ENCODE peak calls at places on chromosome 17, in eight cellular contexts. M is GM23338, R is heart right ventricle, N is vagina, O is gastrocnemius medialis, Y is right atrium auricular region, W is AG09319, E is IMR-90. A is an unnamed sample.

GRCh38 chr17:4394208-4395110 is 28.0 kb upstream of the UBE2G1 start:
- DNase-seq in O (no peak), M (no peak), Y (no peak), W (no peak), E (no peak), R (no peak), N (no peak), A (peak)

GRCh38 chr17:52648995-52649394 is 490.5 kb upstream of the CA10 start:
- DNase-seq in N (no peak), W (no peak), O (no peak), Y (no peak), E (no peak), M (no peak), R (no peak), A (no peak)

GRCh38 chr17:57257213-57257873 is 1.0 kb downstream of the MSI2 start:
- DNase-seq in R (no peak), Y (no peak), E (no peak), M (peak), N (no peak), O (no peak), W (no peak), A (no peak)

GRCh38 chr17:27944546-27945332 is 51.6 kb upstream of the LYRM9 start:
- DNase-seq in E (no peak), Y (no peak), O (no peak), N (no peak), M (peak), R (no peak), W (no peak), A (no peak)

GRCh38 chr17:67272312-67273050 is 27.5 kb upstream of the HELZ start:
- DNase-seq in R (no peak), N (no peak), W (no peak), O (no peak), Y (no peak), M (peak), E (no peak), A (no peak)

GRCh38 chr17:42891539-42892152 is 9.0 kb upstream of the G6PC1 start:
- DNase-seq in M (peak), N (no peak), Y (peak), W (no peak), R (peak), E (peak), O (peak), A (no peak)

GRCh38 chr17:56112086-56112485 is 41.2 kb upstream of the ANKFN1 start:
- DNase-seq in W (peak), O (no peak), R (no peak), Y (no peak), N (no peak), E (peak), M (no peak), A (peak)

GRCh38 chr17:75727391-75727790 is 6.1 kb downstream of the ITGB4 start:
- DNase-seq in E (no peak), W (no peak), O (no peak), R (no peak), N (no peak), M (no peak), Y (no peak), A (no peak)

GRCh38 chr17:8120520-8121443 is 2.5 kb upstream of the ALOXE3 start:
- DNase-seq in R (peak), Y (no peak), M (peak), E (peak), O (no peak), W (no peak), N (no peak), A (peak)

GRCh38 chr17:43615330-43615729 is 46.4 kb downstream of the MEOX1 start:
- DNase-seq in M (no peak), R (no peak), W (no peak), N (no peak), O (no peak), E (peak), Y (no peak), A (peak)

GRCh38 chr17:64005734-64006167 is 7.6 kb downstream of the PRR29 start:
- DNase-seq in M (no peak), E (no peak), R (no peak), N (peak), O (no peak), Y (peak), W (no peak), A (no peak)

GRCh38 chr17:58520843-58521430 is 6.5 kb upstream of the MTMR4 start:
- DNase-seq in R (no peak), Y (no peak), M (peak), W (no peak), N (no peak), E (peak), O (no peak), A (no peak)

GRCh38 chr17:22268912-22269220 is 576.5 kb downstream of the KCNJ18 start:
- DNase-seq in R (no peak), E (no peak), M (no peak), Y (no peak), W (no peak), O (no peak), N (no peak), A (no peak)

GRCh38 chr17:48492401-48493298 is 38.2 kb downstream of the HOXB1 start:
- DNase-seq in M (peak), N (no peak), E (peak), R (peak), W (no peak), Y (peak), O (peak), A (peak)

GRCh38 chr17:35423761-35424160 is 8.5 kb downstream of the SLFN12 start:
- DNase-seq in Y (no peak), N (no peak), R (no peak), E (peak), O (no peak), W (no peak), M (no peak), A (no peak)

GRCh38 chr17:83136931-83137330 is 57.5 kb downstream of the METRNL start:
- DNase-seq in E (no peak), W (no peak), R (no peak), Y (no peak), M (no peak), N (no peak), O (no peak), A (no peak)

GRCh38 chr17:13806023-13806553 is 204.4 kb upstream of the HS3ST3A1 start:
- DNase-seq in O (no peak), M (no peak), W (no peak), Y (no peak), E (no peak), R (no peak), N (no peak), A (no peak)

GRCh38 chr17:17044846-17045561 is 2.7 kb downstream of the MPRIP start:
- DNase-seq in M (peak), W (no peak), O (peak), N (no peak), E (peak), Y (no peak), R (no peak), A (peak)

GRCh38 chr17:30956764-30957374 is 14.0 kb upstream of the RNF135 start:
- DNase-seq in R (no peak), N (no peak), O (no peak), Y (no peak), E (no peak), M (peak), W (no peak), A (no peak)

GRCh38 chr17:22516861-22517636 is 824.7 kb downstream of the KCNJ18 start:
- DNase-seq in N (peak), E (no peak), W (no peak), O (no peak), M (no peak), R (no peak), Y (no peak), A (no peak)

GRCh38 chr17:27513849-27514248 is 57.6 kb downstream of the KSR1 start:
- DNase-seq in Y (no peak), R (no peak), M (no peak), W (no peak), E (no peak), N (no peak), O (no peak), A (no peak)

GRCh38 chr17:81090361-81091133 is 55.6 kb downstream of the BAIAP2 start:
- DNase-seq in N (no peak), Y (peak), W (no peak), R (peak), M (peak), O (peak), E (no peak), A (no peak)

GRCh38 chr17:57970706-57971105 is 15.5 kb upstream of the CUEDC1 start:
- DNase-seq in W (no peak), Y (no peak), N (no peak), R (no peak), O (no peak), E (peak), M (no peak), A (peak)

GRCh38 chr17:16106161-16106891 is 106.7 kb downstream of the TTC19 start:
- DNase-seq in E (peak), W (peak), N (no peak), Y (no peak), O (no peak), R (no peak), M (no peak), A (no peak)

GRCh38 chr17:4433515-4434031 is at the start of gene SPNS3:
- DNase-seq in N (no peak), Y (no peak), O (no peak), M (no peak), W (no peak), R (no peak), E (no peak), A (no peak)

GRCh38 chr17:27269978-27270377 is 23.9 kb upstream of the WSB1 start:
- DNase-seq in N (no peak), R (no peak), M (no peak), O (no peak), W (no peak), E (no peak), Y (no peak), A (no peak)

GRCh38 chr17:2828396-2829038 is 32.3 kb downstream of the RAP1GAP2 start:
- DNase-seq in Y (peak), M (peak), N (no peak), E (peak), W (no peak), O (no peak), R (peak), A (peak)

DNA sequence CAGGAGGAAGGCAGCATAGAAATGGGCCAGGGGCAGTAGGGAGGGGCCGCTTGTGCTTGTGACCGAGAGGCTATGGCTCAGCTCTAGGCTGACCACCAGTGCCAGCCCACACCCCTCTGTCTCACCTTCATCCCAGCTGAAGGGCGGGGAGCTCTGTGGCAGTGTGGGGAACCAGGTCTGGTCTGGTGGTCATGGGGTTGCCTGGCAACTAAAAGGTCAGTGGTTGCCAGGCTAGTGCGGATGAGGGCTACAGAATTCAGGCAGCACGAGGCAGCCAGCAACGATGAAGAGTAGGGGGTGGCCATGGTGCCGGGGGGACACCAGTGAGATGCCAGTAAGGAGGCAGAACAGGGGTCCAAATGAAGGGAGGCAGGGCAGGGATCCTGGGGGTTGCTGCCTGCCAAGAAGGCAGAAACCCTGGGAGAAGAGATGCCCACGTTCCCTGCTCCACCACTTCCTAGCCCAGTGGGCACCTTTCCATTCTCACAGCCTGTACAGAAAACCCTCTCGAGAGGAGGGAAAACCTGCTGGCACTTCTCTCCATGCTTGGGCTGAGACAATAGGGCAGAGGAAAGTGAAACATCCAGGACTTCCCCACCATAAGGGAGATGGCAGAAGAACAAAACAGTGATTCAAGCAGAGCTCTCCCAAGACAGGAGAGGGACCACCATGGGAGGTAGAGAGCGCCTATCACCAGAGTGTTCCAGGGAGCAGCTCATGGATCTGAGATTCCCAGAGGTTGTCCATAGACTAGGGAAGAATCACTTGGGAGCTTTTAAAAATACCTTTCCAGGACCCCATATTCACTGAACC is 39.7 kb downstream of the SRCIN1 start:
- DNase-seq in M (no peak), O (no peak), N (no peak), R (no peak), Y (no peak), E (no peak), W (no peak), A (no peak)
- TF ChIP-seq CTCF in M (no peak), O (no peak), N (no peak), R (no peak), Y (no peak), E (no peak), W (no peak), A (no peak)

DNA sequence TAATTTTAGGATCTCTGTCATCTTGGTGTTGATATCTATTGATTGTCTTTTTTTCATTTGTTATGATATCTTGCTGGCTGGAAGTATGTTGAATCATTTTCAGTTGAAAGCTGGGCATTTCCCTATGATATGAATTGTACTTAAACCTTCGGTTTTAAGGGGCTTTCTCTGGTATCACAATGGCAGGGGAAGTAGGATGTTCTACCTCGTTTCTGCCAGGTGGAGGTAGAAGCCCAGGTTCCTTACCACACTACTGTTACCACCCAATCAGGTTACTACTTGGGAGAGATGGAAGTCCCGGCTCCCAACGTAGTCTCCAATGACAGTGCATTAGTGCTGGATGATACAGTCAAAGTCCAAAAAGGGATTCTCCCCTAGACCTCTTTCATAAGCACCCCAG is 281.7 kb upstream of the TBX2 start:
- DNase-seq in O (no peak), E (no peak), R (no peak), N (no peak), W (no peak), Y (no peak), M (peak), A (no peak)
- TF ChIP-seq CTCF in O (no peak), E (no peak), R (no peak), N (no peak), W (no peak), Y (no peak), M (no peak), A (no peak)

DNA sequence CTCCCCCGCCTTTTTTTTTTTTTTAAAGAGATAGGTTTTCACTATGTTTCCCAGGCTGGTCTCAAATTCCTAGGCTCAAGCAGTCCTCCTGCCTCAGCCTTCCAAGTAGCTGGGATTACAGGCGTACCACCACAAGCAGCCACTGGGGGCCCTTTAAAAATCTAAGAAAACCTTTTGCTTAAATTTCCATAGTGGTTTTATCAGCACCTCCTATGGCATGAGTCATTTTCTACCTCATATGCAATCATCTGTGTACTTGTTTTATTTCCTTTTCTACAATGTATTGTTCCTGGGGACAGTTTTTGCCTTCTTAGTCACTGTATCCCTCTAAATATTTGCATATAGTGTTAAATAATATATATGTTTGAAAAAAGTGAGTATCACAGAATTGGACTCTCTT is 29.2 kb downstream of the GNA13 start:
- DNase-seq in Y (no peak), R (no peak), O (no peak), M (peak), W (no peak), E (peak), N (no peak), A (peak)
- TF ChIP-seq CTCF in Y (peak), R (peak), O (no peak), M (peak), W (peak), E (peak), N (no peak), A (peak)

GRCh38 chr17:1001640-1002411 is 4.9 kb downstream of the TIMM22 start:
- DNase-seq in O (peak), Y (no peak), R (no peak), M (no peak), N (no peak), W (no peak), E (peak), A (peak)

GRCh38 chr17:1002771-1003555 is 6.0 kb downstream of the TIMM22 start:
- DNase-seq in N (no peak), W (peak), Y (no peak), O (no peak), M (no peak), R (no peak), E (peak), A (peak)

GRCh38 chr17:1003633-1003971 is 6.7 kb downstream of the TIMM22 start:
- DNase-seq in R (no peak), Y (no peak), E (no peak), O (no peak), M (no peak), N (no peak), W (no peak), A (no peak)

GRCh38 chr17:1000597-1001490 is 3.9 kb downstream of the TIMM22 start:
- DNase-seq in R (no peak), W (no peak), Y (no peak), M (no peak), O (peak), N (no peak), E (peak), A (peak)

GRCh38 chr17:1002412-1002753 is 5.5 kb downstream of the TIMM22 start:
- DNase-seq in E (peak), M (no peak), N (no peak), O (no peak), R (no peak), Y (no peak), W (no peak), A (peak)
- TF ChIP-seq CTCF in E (no peak), M (no peak), N (no peak), O (no peak), R (no peak), Y (peak), W (no peak), A (no peak)

DNA sequence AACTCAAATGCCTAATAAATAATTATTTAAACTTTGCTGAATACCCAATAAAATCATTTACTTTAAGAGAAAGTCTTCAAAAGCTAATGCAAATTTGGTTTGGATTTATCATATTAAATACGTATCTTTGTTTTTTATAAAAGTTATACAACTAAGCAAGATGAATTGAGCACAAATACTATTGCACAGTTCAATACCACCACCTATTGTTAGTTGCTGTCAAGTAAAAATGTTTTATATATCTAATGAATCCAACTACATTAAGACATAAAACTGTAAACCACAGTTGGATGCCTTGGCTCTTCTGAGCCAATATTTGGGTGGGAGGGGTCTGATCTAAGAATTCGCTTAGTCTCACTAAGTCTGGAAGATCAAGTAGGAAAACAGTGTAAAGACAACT is 7.7 kb downstream of the FBXL20 start:
- DNase-seq in N (no peak), O (no peak), E (no peak), W (no peak), Y (no peak), R (no peak), M (no peak), A (no peak)
- TF ChIP-seq CTCF in N (no peak), O (no peak), E (no peak), W (no peak), Y (peak), R (peak), M (no peak), A (peak)

GRCh38 chr17:1368588-1368987 is 31.4 kb downstream of the YWHAE start:
- DNase-seq in N (no peak), W (no peak), R (no peak), M (no peak), Y (no peak), E (no peak), O (no peak), A (no peak)

GRCh38 chr17:1362964-1363363 is 37.1 kb downstream of the YWHAE start:
- DNase-seq in W (no peak), E (no peak), R (no peak), Y (peak), N (no peak), O (peak), M (no peak), A (no peak)

GRCh38 chr17:1367351-1367745 is 32.7 kb downstream of the YWHAE start:
- DNase-seq in N (no peak), M (no peak), E (peak), O (no peak), Y (no peak), R (no peak), W (no peak), A (peak)

GRCh38 chr17:1366234-1366633 is 33.8 kb downstream of the YWHAE start:
- DNase-seq in M (peak), E (no peak), W (no peak), O (no peak), R (no peak), Y (no peak), N (no peak), A (no peak)

GRCh38 chr17:1365445-1366039 is 34.5 kb downstream of the YWHAE start:
- DNase-seq in Y (peak), R (no peak), O (peak), M (peak), W (peak), E (peak), N (no peak), A (peak)
- TF ChIP-seq CTCF in Y (peak), R (peak), O (peak), M (peak), W (peak), E (peak), N (peak), A (peak)

GRCh38 chr17:19502517-19502916 is 31.1 kb upstream of the SLC47A1 start:
- DNase-seq in R (no peak), O (no peak), W (no peak), E (no peak), M (no peak), N (no peak), Y (no peak), A (no peak)

GRCh38 chr17:19508327-19508867 is 25.3 kb upstream of the SLC47A1 start:
- DNase-seq in W (no peak), M (peak), Y (no peak), R (peak), E (no peak), O (no peak), N (no peak), A (no peak)

GRCh38 chr17:19510903-19511302 is 22.8 kb upstream of the SLC47A1 start:
- DNase-seq in W (no peak), R (no peak), E (no peak), M (no peak), N (no peak), Y (no peak), O (no peak), A (no peak)

GRCh38 chr17:19507673-19508326 is 25.9 kb upstream of the SLC47A1 start:
- DNase-seq in W (peak), O (peak), M (peak), Y (peak), N (no peak), R (peak), E (peak), A (peak)
- TF ChIP-seq CTCF in W (no peak), O (no peak), M (no peak), Y (no peak), N (no peak), R (no peak), E (no peak), A (no peak)

GRCh38 chr17:41334385-41334784 is 16.2 kb downstream of the KRT33A start:
- DNase-seq in E (no peak), W (no peak), Y (no peak), M (no peak), R (no peak), O (no peak), N (no peak), A (no peak)

GRCh38 chr17:41335747-41336146 is 14.9 kb downstream of the KRT33A start:
- DNase-seq in R (no peak), O (no peak), Y (no peak), M (no peak), N (no peak), W (no peak), E (no peak), A (no peak)

GRCh38 chr17:41333836-41334235 is 16.8 kb downstream of the KRT33A start:
- DNase-seq in E (no peak), Y (no peak), W (no peak), R (no peak), M (no peak), O (no peak), N (no peak), A (no peak)

GRCh38 chr17:41333098-41333497 is 17.5 kb downstream of the KRT33A start:
- DNase-seq in M (no peak), N (no peak), E (no peak), W (no peak), Y (no peak), O (no peak), R (no peak), A (no peak)

GRCh38 chr17:41334899-41335298 is 15.7 kb downstream of the KRT33A start:
- DNase-seq in E (no peak), Y (no peak), N (no peak), R (no peak), M (no peak), O (no peak), W (no peak), A (no peak)
- TF ChIP-seq CTCF in E (no peak), Y (no peak), N (no peak), R (no peak), M (no peak), O (no peak), W (no peak), A (no peak)